ENCODE peak calls at places on chromosomes 12 and 14, in five cellular contexts. Q, O, L, P and N are unnamed samples.

GRCh38 chr12:1828863-1829262 is 8.5 kb downstream of the LRTM2 start:
- DNase-seq in O (no peak), P (no peak), Q (no peak), L (no peak), N (no peak)

GRCh38 chr14:97827746-97828145 is 1030.6 kb downstream of the VRK1 start:
- DNase-seq in P (no peak), Q (no peak), L (no peak), O (no peak), N (no peak)

GRCh38 chr12:120528861-120529525 is at the start of gene COQ5:
- DNase-seq in Q (peak), L (peak), O (peak), P (peak), N (peak)

GRCh38 chr14:23441076-23441475 is 5.6 kb upstream of the MYH7 start:
- DNase-seq in L (no peak), O (no peak), P (no peak), Q (no peak), N (no peak)

GRCh38 chr12:119208626-119209061 is 29.9 kb downstream of the HSPB8 start:
- DNase-seq in O (no peak), L (peak), P (peak), Q (peak), N (no peak)

GRCh38 chr12:123998344-123998941 is 25.4 kb downstream of the ZNF664 start:
- DNase-seq in L (no peak), P (no peak), Q (no peak), O (peak), N (no peak)

GRCh38 chr14:94439453-94440057 is 13.0 kb downstream of the SERPINA11 start:
- DNase-seq in Q (no peak), L (no peak), O (no peak), P (no peak), N (no peak)

GRCh38 chr14:59998575-59998974 is 78.6 kb downstream of the LRRC9 start:
- DNase-seq in Q (no peak), L (no peak), O (no peak), P (no peak), N (no peak)

GRCh38 chr14:58919262-58919661 is 269.2 kb upstream of the DAAM1 start:
- DNase-seq in O (no peak), Q (no peak), L (peak), P (no peak), N (no peak)

GRCh38 chr14:76034566-76034965 is 49.0 kb downstream of the IFT43 start:
- DNase-seq in Q (no peak), P (no peak), L (no peak), O (no peak), N (no peak)

GRCh38 chr14:64930085-64930843 is 12.3 kb downstream of the GPX2 start:
- DNase-seq in L (no peak), O (no peak), Q (no peak), P (no peak), N (no peak)

GRCh38 chr12:143964-144649 is 69.8 kb downstream of the SLC6A12 start:
- DNase-seq in L (peak), P (no peak), Q (no peak), O (no peak), N (no peak)

GRCh38 chr12:118371354-118372282 is 1.1 kb downstream of the TAOK3 start:
- DNase-seq in O (no peak), Q (peak), L (no peak), P (no peak), N (no peak)

GRCh38 chr12:9813821-9814798 is 13.2 kb upstream of the KLRF1 start:
- DNase-seq in O (no peak), Q (peak), P (peak), L (no peak), N (no peak)

GRCh38 chr12:97984456-97984855 is 521.9 kb downstream of the RMST start:
- DNase-seq in P (no peak), Q (no peak), O (no peak), L (no peak), N (no peak)

GRCh38 chr14:52551696-52552062 is 626 bp downstream of the TXNDC16 start:
- DNase-seq in L (peak), P (no peak), O (no peak), Q (peak), N (no peak)

GRCh38 chr12:613996-614726 is 49.1 kb downstream of the NINJ2 start:
- DNase-seq in O (no peak), Q (no peak), L (no peak), P (peak), N (no peak)

GRCh38 chr14:101520621-101521305 is 40.5 kb upstream of the DIO3 start:
- DNase-seq in Q (no peak), L (no peak), O (no peak), P (peak), N (no peak)

GRCh38 chr14:104262515-104263514 is 124.4 kb downstream of the KIF26A start:
- DNase-seq in P (peak), O (no peak), L (no peak), Q (no peak), N (no peak)

GRCh38 chr14:54138354-54139038 is 181.9 kb upstream of the BMP4 start:
- DNase-seq in Q (no peak), P (no peak), O (no peak), L (no peak), N (no peak)

GRCh38 chr14:63512861-63513260 is 30.3 kb downstream of the PPP2R5E start:
- DNase-seq in L (no peak), O (no peak), P (no peak), Q (no peak), N (no peak)

GRCh38 chr12:11633968-11634367 is 15.5 kb upstream of the ETV6 start:
- DNase-seq in L (no peak), Q (no peak), P (no peak), O (no peak), N (no peak)

GRCh38 chr14:69554500-69554899 is 20.2 kb downstream of the CCDC177 start:
- DNase-seq in Q (no peak), O (no peak), P (no peak), L (no peak), N (no peak)

GRCh38 chr12:57840701-57841100 is 5.8 kb downstream of the CTDSP2 start:
- DNase-seq in L (peak), P (no peak), Q (no peak), O (no peak), N (no peak)